ENCODE peak calls at places on chromosomes 6 and 20, in five cellular contexts. Z, R, O, N and S are unnamed samples.

GRCh38 chr6:138105880-138106664 is 1.1 kb downstream of the PERP start:
- DNase-seq in O (no peak), R (no peak), Z (no peak), N (no peak), S (no peak)

GRCh38 chr6:170205534-170206316 is 85.2 kb downstream of the DLL1 start:
- DNase-seq in O (no peak), R (no peak), Z (no peak), N (no peak), S (no peak)

GRCh38 chr6:56659721-56660373 is 17.2 kb upstream of the DST start:
- DNase-seq in O (no peak), R (no peak), Z (no peak), N (no peak), S (no peak)

GRCh38 chr6:155171747-155172191 is 92.0 kb upstream of the CLDN20 start:
- DNase-seq in R (no peak), O (peak; percentile 76), Z (no peak), N (no peak), S (no peak)

GRCh38 chr6:152378154-152378553 is 259.0 kb downstream of the SYNE1 start:
- DNase-seq in N (peak; percentile 39), O (no peak), Z (no peak), R (no peak), S (no peak)

GRCh38 chr20:31803552-31804291 is 15.4 kb upstream of the MYLK2 start:
- DNase-seq in R (no peak), N (no peak), Z (no peak), O (no peak), S (no peak)

GRCh38 chr20:45953672-45954071 is 18.3 kb downstream of the ZNF335 start:
- DNase-seq in R (no peak), O (no peak), Z (no peak), N (no peak), S (peak; percentile 48)

GRCh38 chr6:30647802-30648460 is 998 bp downstream of the C6orf136 start:
- DNase-seq in N (no peak), O (peak; percentile 83), R (peak; percentile 53), Z (no peak), S (no peak)

GRCh38 chr20:8740265-8740664 is 328.6 kb upstream of the PLCB4 start:
- DNase-seq in N (no peak), R (no peak), Z (no peak), O (no peak), S (no peak)